ENCODE peak calls at places on chromosomes 12 and 14, in seven cellular contexts. F is HepG2, B is suprapubic skin, W is HCT116, K is GM23338, D is stomach, H is H1. V is an unnamed sample. For H3K27me3, the result is how much of the 10 kb centered on the place peaks cover.

GRCh38 chr12:124422570-124423523 is 128.0 kb downstream of the RFLNA start:
- DNase-seq in H (no peak), W (peak), K (no peak), F (peak), B (peak), D (peak), V (peak)

GRCh38 chr14:90760591-90761316 is 55.5 kb downstream of the TTC7B start:
- DNase-seq in D (no peak), K (peak), H (peak), F (peak), B (no peak), W (no peak), V (no peak)

GRCh38 chr12:123655420-123655819 is 15.5 kb upstream of the TCTN2 start:
- DNase-seq in K (no peak), W (no peak), H (no peak), D (no peak), B (no peak), F (no peak), V (peak)

GRCh38 chr12:14930299-14930698 is 8.0 kb downstream of the ERP27 start:
- DNase-seq in F (no peak), B (no peak), D (no peak), W (no peak), H (no peak), K (no peak), V (no peak)

GRCh38 chr12:49962861-49963765 is 1.4 kb downstream of the AQP5 start:
- DNase-seq in B (no peak), W (peak), D (peak), H (no peak), K (no peak), F (no peak), V (peak)

GRCh38 chr12:72282721-72283120 is 10.6 kb downstream of the TRHDE start:
- DNase-seq in F (no peak), H (no peak), B (no peak), K (peak), W (no peak), D (no peak), V (no peak)

GRCh38 chr14:52366796-52367315 is 52.7 kb downstream of the PTGER2 start:
- DNase-seq in K (no peak), D (no peak), F (no peak), W (no peak), B (no peak), H (no peak), V (no peak)

GRCh38 chr12:83042441-83043215 is 355.9 kb downstream of the TMTC2 start:
- DNase-seq in F (no peak), K (peak), W (no peak), B (no peak), D (no peak), H (no peak), V (no peak)

GRCh38 chr14:100746326-100746725 is 19.6 kb downstream of the DLK1 start:
- DNase-seq in W (no peak), D (no peak), B (no peak), K (no peak), H (no peak), F (no peak), V (no peak)

GRCh38 chr12:51183816-51184215 is 10.9 kb upstream of the TFCP2 start:
- DNase-seq in D (peak), H (no peak), B (no peak), W (no peak), F (no peak), K (peak), V (peak)

GRCh38 chr14:58944957-58945356 is 243.5 kb upstream of the DAAM1 start:
- DNase-seq in W (no peak), H (no peak), D (no peak), K (no peak), B (no peak), F (no peak), V (no peak)

GRCh38 chr12:124592050-124592449 is 24.6 kb upstream of the NCOR2 start:
- DNase-seq in F (no peak), W (no peak), H (no peak), B (no peak), K (no peak), D (no peak), V (no peak)

GRCh38 chr14:77139540-77140342 is 1.9 kb downstream of the ZDHHC22 start:
- DNase-seq in B (no peak), F (peak), W (peak), D (no peak), H (peak), K (peak), V (peak)

GRCh38 chr14:88266474-88266873 is 56.6 kb downstream of the KCNK10 start:
- DNase-seq in D (no peak), H (no peak), B (no peak), W (no peak), K (no peak), F (no peak), V (no peak)

GRCh38 chr14:92719421-92719820 is 29.0 kb downstream of the LGMN start:
- DNase-seq in W (no peak), B (no peak), D (no peak), F (no peak), K (no peak), H (no peak), V (no peak)

GRCh38 chr12:105492591-105492990 is 162.1 kb downstream of the C12orf75 start:
- DNase-seq in D (no peak), K (no peak), B (no peak), H (no peak), W (no peak), F (no peak), V (no peak)

GRCh38 chr14:103705524-103706284 is 9.5 kb downstream of the XRCC3 start:
- DNase-seq in K (no peak), F (no peak), H (no peak), D (no peak), B (peak), W (no peak), V (no peak)
- TF ChIP-seq POLR2AphosphoS5 in K (no peak), F (no peak), H (no peak), D (no peak), B (no peak), W (no peak), V (no peak)

DNA sequence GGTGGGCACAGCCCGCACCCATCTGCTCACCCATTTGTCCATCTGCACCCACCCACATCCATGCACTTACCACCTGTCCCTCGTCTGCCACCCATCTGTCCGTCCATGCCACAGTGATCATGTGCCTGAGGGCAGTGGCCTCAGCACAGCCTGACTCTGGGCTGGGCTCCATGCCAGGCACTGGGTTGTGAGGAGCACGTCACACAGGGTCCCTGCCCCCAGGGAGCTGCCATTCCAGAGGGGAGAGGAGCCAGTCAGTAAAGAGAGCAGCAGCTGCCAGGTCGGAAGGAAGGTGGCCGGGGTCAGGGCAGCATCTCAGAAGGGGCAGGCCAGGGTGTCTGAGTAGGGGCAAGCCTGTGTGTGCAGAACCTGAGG is 43.6 kb downstream of the FBRSL1 start:
- DNase-seq in F (no peak), H (no peak), B (no peak), K (no peak), W (no peak), D (no peak), V (no peak)
- H3K27me3 ChIP-seq in F (under half), H (under half), B (under half), K (under half), W (under half), D (under half), V (under half)

DNA sequence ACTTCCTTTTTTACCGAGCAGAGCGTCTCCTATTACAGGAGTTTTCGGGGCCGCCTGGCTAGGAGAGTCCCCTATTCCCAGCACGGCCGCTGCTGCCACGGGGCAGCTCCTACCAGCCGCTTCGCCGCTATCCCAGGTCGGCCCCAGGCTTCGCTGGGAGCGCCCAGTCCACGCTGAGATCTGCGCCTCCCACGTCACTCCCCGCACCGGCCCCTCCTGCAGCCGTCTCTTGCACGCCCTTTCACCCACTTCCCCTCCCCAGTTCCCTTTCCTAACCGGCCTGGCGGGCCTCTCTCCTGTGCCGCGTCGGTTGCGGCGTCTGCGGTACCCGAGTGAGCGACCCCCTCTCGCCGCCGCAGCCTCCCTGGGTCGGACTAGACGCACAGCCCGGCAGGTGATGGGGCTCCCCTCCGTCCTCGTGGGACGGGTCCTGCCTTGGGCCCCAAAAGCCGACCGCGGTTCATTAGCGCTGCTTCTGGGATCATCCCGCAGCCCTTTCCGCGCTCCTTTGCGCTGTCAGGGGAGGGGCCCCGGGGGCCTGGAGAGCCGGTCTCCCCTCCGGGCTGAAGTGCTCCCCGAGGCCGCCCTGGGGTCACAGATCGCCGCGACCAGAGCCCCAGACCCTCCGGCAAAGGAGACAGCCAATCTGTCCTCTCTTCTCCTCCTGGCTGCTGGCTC is 1318.4 kb downstream of the TMEM121 start:
- DNase-seq in B (peak), H (no peak), W (no peak), F (peak), K (no peak), D (peak), V (peak)
- TF ChIP-seq POLR2AphosphoS5 in B (no peak), H (no peak), W (no peak), F (peak), K (no peak), D (no peak), V (peak)

GRCh38 chr14:36524874-36525745 is 5.1 kb upstream of the NKX2-1 start:
- DNase-seq in F (peak), D (no peak), K (peak), B (no peak), H (peak), W (peak), V (peak)

GRCh38 chr14:36522347-36522971 is 2.4 kb upstream of the NKX2-1 start:
- DNase-seq in B (no peak), H (peak), F (no peak), D (no peak), W (no peak), K (peak), V (no peak)

GRCh38 chr14:36525746-36526099 is 5.7 kb upstream of the NKX2-1 start:
- DNase-seq in F (no peak), H (no peak), W (no peak), K (no peak), D (no peak), B (no peak), V (no peak)

GRCh38 chr14:36522972-36523685 is 3.1 kb upstream of the NKX2-1 start:
- DNase-seq in B (no peak), F (no peak), H (peak), D (no peak), K (peak), W (no peak), V (no peak)

DNA sequence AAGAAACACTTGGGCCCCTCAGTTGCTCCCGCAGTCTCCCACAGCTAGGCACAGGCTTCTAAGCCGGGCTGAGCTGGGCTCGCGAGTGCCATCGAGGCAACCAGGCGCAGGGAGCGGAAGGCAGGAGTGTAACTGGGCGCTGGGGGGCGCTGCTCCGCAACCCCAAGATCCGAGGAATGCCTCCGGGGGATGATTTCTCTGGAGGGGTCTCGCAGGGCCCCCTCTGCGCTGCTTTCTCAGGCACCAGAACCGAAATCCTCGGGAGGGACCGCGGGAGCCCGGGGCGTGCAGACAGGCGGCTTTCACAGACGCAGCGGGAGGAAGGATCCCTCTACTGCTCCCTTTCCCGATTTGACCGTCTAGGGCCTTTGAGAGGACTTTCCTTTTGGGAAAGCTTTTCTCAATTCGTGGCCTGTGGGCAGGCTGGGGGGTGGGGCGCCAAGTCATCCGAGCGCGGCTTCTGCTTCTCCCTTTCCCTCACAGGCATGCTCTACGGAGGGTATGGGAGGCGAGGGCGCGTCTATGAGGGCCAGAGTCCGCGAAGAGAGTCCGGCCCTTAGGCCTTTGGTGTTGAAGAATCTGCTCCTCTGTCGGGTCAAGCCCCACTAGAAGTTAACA is 4.3 kb upstream of the NKX2-1 start:
- DNase-seq in H (peak), F (no peak), B (no peak), W (no peak), D (no peak), K (peak), V (no peak)
- H3K27me3 ChIP-seq in H (half or more), F (half or more), B (half or more), W (under half), D (half or more), K (half or more), V (half or more)

DNA sequence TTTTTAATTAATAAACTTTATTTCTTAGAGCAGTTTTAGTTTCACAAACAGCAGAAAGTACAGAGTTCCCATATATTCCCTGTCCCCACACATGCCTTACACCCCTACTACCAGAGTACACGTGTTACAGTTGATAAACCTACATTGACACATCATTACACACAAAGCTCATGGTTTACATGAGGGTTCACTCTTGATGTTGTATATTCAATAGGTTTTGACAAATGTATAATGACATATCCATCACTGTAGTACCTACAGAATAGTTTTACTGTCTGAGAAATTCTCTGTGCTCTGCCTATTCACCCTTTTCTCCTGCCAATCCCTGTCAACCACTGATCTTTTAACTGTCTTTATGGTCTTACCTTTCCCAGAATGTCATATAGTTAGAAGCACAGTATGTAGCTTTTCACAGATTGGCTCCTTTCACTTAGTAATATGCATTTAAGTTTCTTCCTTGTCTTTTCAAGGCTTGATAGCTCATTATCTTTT is 15.1 kb upstream of the CCDC91 start:
- DNase-seq in F (no peak), K (no peak), W (no peak), H (no peak), B (no peak), D (no peak), V (no peak)
- TF ChIP-seq POLR2AphosphoS5 in F (no peak), K (no peak), W (no peak), H (no peak), B (no peak), D (no peak), V (no peak)

GRCh38 chr12:108254030-108254429 is 85.1 kb downstream of the CMKLR1 start:
- DNase-seq in K (no peak), H (no peak), W (no peak), D (no peak), B (no peak), F (no peak), V (no peak)
- H3K27me3 ChIP-seq in K (under half), H (under half), W (half or more), D (under half), B (under half), F (under half), V (under half)

GRCh38 chr12:53078425-53079225 is 565 bp downstream of the SPRYD3 start:
- DNase-seq in K (peak), F (no peak), H (no peak), W (no peak), B (no peak), D (peak), V (peak)
- TF ChIP-seq POLR2AphosphoS5 in K (no peak), F (peak), H (no peak), W (no peak), B (no peak), D (no peak), V (no peak)

GRCh38 chr12:39755475-39755874 is 135.9 kb upstream of the ABCD2 start:
- DNase-seq in K (no peak), W (no peak), F (no peak), B (no peak), D (no peak), H (no peak), V (no peak)

DNA sequence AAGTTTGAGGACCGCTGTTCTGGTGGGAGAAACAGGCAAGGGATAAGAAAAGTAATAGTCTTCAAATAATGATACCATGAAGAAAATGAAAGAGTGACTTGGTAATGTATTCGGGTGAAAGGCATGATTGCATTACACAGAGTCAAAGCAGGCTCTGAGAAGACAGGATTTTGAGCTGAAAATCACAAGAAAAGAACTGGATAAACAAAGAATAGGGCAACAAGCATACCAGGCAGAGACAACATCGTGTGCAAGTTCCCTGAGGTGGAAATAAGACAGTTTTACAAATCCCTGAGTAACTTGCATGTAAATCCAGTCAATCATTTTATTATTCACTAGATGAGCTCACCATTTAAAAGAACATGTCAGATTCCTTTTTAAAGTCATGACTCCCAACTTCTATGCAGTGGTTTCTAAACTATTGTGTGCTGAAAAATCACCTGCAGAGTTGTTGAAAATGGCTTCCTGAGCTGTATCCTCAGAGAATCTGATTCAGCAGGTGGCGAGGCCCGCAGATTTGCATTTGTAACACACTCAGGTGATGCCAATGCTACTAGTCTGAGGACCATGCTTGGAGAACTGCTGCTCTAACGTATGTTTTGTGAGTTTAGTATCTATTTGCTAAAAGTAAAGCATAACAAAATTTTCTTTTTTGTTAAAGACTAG is 133.0 kb upstream of the ABCD2 start:
- DNase-seq in W (no peak), D (no peak), F (no peak), K (peak), B (no peak), H (no peak), V (no peak)
- H3K27me3 ChIP-seq in W (under half), D (under half), F (under half), K (under half), B (under half), H (under half), V (under half)